ENCODE peak calls at places on chromosomes 1 and 21, in five cellular contexts. One of them, this sample, is unnamed.

GRCh38 chr21:36700961-36701911 is 2.3 kb downstream of the SIM2 start:
- DNase-seq in HepG2: no peak
- DNase-seq in K562: no peak
- DNase-seq in GM12878: no peak
- DNase-seq in SK-N-SH: peak; percentile 51
- DNase-seq in this sample: no peak

GRCh38 chr1:179154437-179154836 is 72.6 kb downstream of the TOR3A start:
- DNase-seq in HepG2: no peak
- DNase-seq in K562: no peak
- DNase-seq in GM12878: no peak
- DNase-seq in SK-N-SH: no peak
- DNase-seq in this sample: no peak

GRCh38 chr1:88890790-88891317 is 513 bp downstream of the GTF2B start:
- DNase-seq in HepG2: peak; percentile 36
- DNase-seq in K562: no peak
- DNase-seq in GM12878: no peak
- DNase-seq in SK-N-SH: peak; percentile 39
- DNase-seq in this sample: peak; percentile 41

GRCh38 chr21:44433791-44434567 is 21.3 kb upstream of the LRRC3 start:
- DNase-seq in HepG2: no peak
- DNase-seq in K562: no peak
- DNase-seq in GM12878: no peak
- DNase-seq in SK-N-SH: no peak
- DNase-seq in this sample: no peak

GRCh38 chr1:155196893-155197638 is 10.6 kb downstream of the THBS3 start:
- DNase-seq in HepG2: no peak
- DNase-seq in K562: no peak
- DNase-seq in GM12878: no peak
- DNase-seq in SK-N-SH: no peak
- DNase-seq in this sample: no peak

GRCh38 chr1:196873385-196873784 is 14.5 kb upstream of the CFHR4 start:
- DNase-seq in HepG2: no peak
- DNase-seq in K562: no peak
- DNase-seq in GM12878: no peak
- DNase-seq in SK-N-SH: no peak
- DNase-seq in this sample: no peak

GRCh38 chr1:56409112-56409691 is 170.2 kb downstream of the PLPP3 start:
- DNase-seq in HepG2: peak; percentile 56
- DNase-seq in K562: peak; percentile 27
- DNase-seq in GM12878: no peak
- DNase-seq in SK-N-SH: no peak
- DNase-seq in this sample: no peak

GRCh38 chr1:110787328-110788071 is 85.4 kb upstream of the CD53 start:
- DNase-seq in HepG2: no peak
- DNase-seq in K562: no peak
- DNase-seq in GM12878: peak; percentile 76
- DNase-seq in SK-N-SH: no peak
- DNase-seq in this sample: no peak

GRCh38 chr1:223887724-223888428 is 42.1 kb upstream of the TP53BP2 start:
- DNase-seq in HepG2: no peak
- DNase-seq in K562: no peak
- DNase-seq in GM12878: no peak
- DNase-seq in SK-N-SH: no peak
- DNase-seq in this sample: peak; percentile 99

GRCh38 chr21:15332572-15332971 is 267.8 kb upstream of the NRIP1 start:
- DNase-seq in HepG2: no peak
- DNase-seq in K562: no peak
- DNase-seq in GM12878: no peak
- DNase-seq in SK-N-SH: no peak
- DNase-seq in this sample: no peak

GRCh38 chr1:109134423-109134822 is 20.5 kb downstream of the ELAPOR1 start:
- DNase-seq in HepG2: no peak
- DNase-seq in K562: peak; percentile 69
- DNase-seq in GM12878: no peak
- DNase-seq in SK-N-SH: no peak
- DNase-seq in this sample: no peak

GRCh38 chr1:34681481-34682451 is 73.1 kb upstream of the GJB5 start:
- DNase-seq in HepG2: peak; percentile 37
- DNase-seq in K562: peak; percentile 79
- DNase-seq in GM12878: peak; percentile 16
- DNase-seq in SK-N-SH: peak; percentile 66
- DNase-seq in this sample: peak; percentile 28
- TF ChIP-seq MXI1 in HepG2: no peak
- TF ChIP-seq MXI1 in K562: no peak
- TF ChIP-seq MXI1 in GM12878: no peak
- TF ChIP-seq MXI1 in SK-N-SH: no peak
- TF ChIP-seq MXI1 in this sample: no peak

GRCh38 chr1:31390071-31390470 is 17.2 kb upstream of the FABP3 start:
- DNase-seq in HepG2: no peak
- DNase-seq in K562: no peak
- DNase-seq in GM12878: no peak
- DNase-seq in SK-N-SH: no peak
- DNase-seq in this sample: no peak
- TF ChIP-seq RFX5 in HepG2: no peak
- TF ChIP-seq RFX5 in K562: no peak
- TF ChIP-seq RFX5 in GM12878: no peak
- TF ChIP-seq RFX5 in SK-N-SH: no peak
- TF ChIP-seq RFX5 in this sample: no peak

GRCh38 chr1:39854738-39855137 is 28.6 kb downstream of the TRIT1 start:
- DNase-seq in HepG2: no peak
- DNase-seq in K562: no peak
- DNase-seq in GM12878: no peak
- DNase-seq in SK-N-SH: no peak
- DNase-seq in this sample: no peak

GRCh38 chr1:39852876-39853275 is 30.4 kb downstream of the TRIT1 start:
- DNase-seq in HepG2: no peak
- DNase-seq in K562: no peak
- DNase-seq in GM12878: no peak
- DNase-seq in SK-N-SH: no peak
- DNase-seq in this sample: no peak

GRCh38 chr1:39850606-39851216 is 32.6 kb downstream of the TRIT1 start:
- DNase-seq in HepG2: no peak
- DNase-seq in K562: no peak
- DNase-seq in GM12878: no peak
- DNase-seq in SK-N-SH: no peak
- DNase-seq in this sample: no peak

GRCh38 chr1:39854314-39854713 is 29.0 kb downstream of the TRIT1 start:
- DNase-seq in HepG2: no peak
- DNase-seq in K562: no peak
- DNase-seq in GM12878: no peak
- DNase-seq in SK-N-SH: no peak
- DNase-seq in this sample: no peak

DNA sequence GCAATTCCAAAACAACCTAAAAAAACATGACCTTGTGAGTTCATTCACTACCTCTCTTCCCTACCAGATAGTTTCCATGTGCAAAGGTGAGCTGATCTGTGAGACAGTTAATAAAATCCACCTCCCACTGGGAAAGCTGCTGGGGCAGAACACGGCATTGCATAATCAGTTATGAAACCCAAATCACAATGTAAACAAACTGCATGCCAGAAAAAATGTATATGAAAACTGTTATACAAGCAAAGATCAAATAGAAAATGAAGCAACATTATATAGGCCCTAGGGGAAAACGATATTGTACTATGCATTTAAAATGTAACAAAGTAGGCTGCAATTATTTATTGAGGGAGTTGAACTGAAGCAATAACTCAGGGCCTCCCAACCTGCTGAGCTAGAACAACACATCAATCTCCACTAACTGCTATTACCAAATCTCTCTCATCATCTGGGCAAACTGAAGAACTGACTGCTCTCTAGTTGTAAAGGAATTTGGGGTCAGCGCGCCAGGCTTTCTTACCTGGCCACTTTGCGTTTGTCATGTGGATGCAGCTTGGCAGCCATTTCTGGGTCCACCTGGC is 31.0 kb downstream of the TRIT1 start:
- DNase-seq in HepG2: peak; percentile 69
- DNase-seq in K562: no peak
- DNase-seq in GM12878: no peak
- DNase-seq in SK-N-SH: no peak
- DNase-seq in this sample: peak; percentile 18
- TF ChIP-seq MXI1 in HepG2: peak; percentile 22
- TF ChIP-seq MXI1 in K562: no peak
- TF ChIP-seq MXI1 in GM12878: no peak
- TF ChIP-seq MXI1 in SK-N-SH: no peak
- TF ChIP-seq MXI1 in this sample: no peak

GRCh38 chr21:46055863-46056281 is 42.0 kb upstream of the COL6A2 start:
- DNase-seq in HepG2: no peak
- DNase-seq in K562: no peak
- DNase-seq in GM12878: no peak
- DNase-seq in SK-N-SH: no peak
- DNase-seq in this sample: peak; percentile 50

GRCh38 chr21:46054447-46054846 is 43.5 kb upstream of the COL6A2 start:
- DNase-seq in HepG2: no peak
- DNase-seq in K562: no peak
- DNase-seq in GM12878: no peak
- DNase-seq in SK-N-SH: no peak
- DNase-seq in this sample: peak; percentile 42

GRCh38 chr21:46057710-46058241 is 40.1 kb upstream of the COL6A2 start:
- DNase-seq in HepG2: no peak
- DNase-seq in K562: no peak
- DNase-seq in GM12878: no peak
- DNase-seq in SK-N-SH: no peak
- DNase-seq in this sample: no peak

GRCh38 chr21:46057111-46057709 is 40.7 kb upstream of the COL6A2 start:
- DNase-seq in HepG2: no peak
- DNase-seq in K562: no peak
- DNase-seq in GM12878: no peak
- DNase-seq in SK-N-SH: no peak
- DNase-seq in this sample: no peak

GRCh38 chr21:46056450-46056903 is 41.4 kb upstream of the COL6A2 start:
- DNase-seq in HepG2: no peak
- DNase-seq in K562: no peak
- DNase-seq in GM12878: no peak
- DNase-seq in SK-N-SH: no peak
- DNase-seq in this sample: peak; percentile 94
- TF ChIP-seq RFX5 in HepG2: no peak
- TF ChIP-seq RFX5 in K562: no peak
- TF ChIP-seq RFX5 in GM12878: no peak
- TF ChIP-seq RFX5 in SK-N-SH: no peak
- TF ChIP-seq RFX5 in this sample: no peak

GRCh38 chr21:35226960-35227741 is 178.0 kb upstream of the RUNX1 start:
- DNase-seq in HepG2: no peak
- DNase-seq in K562: no peak
- DNase-seq in GM12878: peak; percentile 74
- DNase-seq in SK-N-SH: no peak
- DNase-seq in this sample: no peak
- TF ChIP-seq MXI1 in HepG2: no peak
- TF ChIP-seq MXI1 in K562: no peak
- TF ChIP-seq MXI1 in GM12878: no peak
- TF ChIP-seq MXI1 in SK-N-SH: no peak
- TF ChIP-seq MXI1 in this sample: no peak

GRCh38 chr1:175318633-175319032 is 126.1 kb upstream of the KIAA0040 start:
- DNase-seq in HepG2: no peak
- DNase-seq in K562: no peak
- DNase-seq in GM12878: no peak
- DNase-seq in SK-N-SH: no peak
- DNase-seq in this sample: no peak

GRCh38 chr1:175319912-175320230 is 127.3 kb upstream of the KIAA0040 start:
- DNase-seq in HepG2: no peak
- DNase-seq in K562: no peak
- DNase-seq in GM12878: no peak
- DNase-seq in SK-N-SH: no peak
- DNase-seq in this sample: no peak

GRCh38 chr1:175317795-175318194 is 125.2 kb upstream of the KIAA0040 start:
- DNase-seq in HepG2: no peak
- DNase-seq in K562: no peak
- DNase-seq in GM12878: no peak
- DNase-seq in SK-N-SH: no peak
- DNase-seq in this sample: no peak

GRCh38 chr1:175319112-175319911 is 126.7 kb upstream of the KIAA0040 start:
- DNase-seq in HepG2: peak; percentile 52
- DNase-seq in K562: peak; percentile 84
- DNase-seq in GM12878: peak; percentile 37
- DNase-seq in SK-N-SH: peak; percentile 74
- DNase-seq in this sample: peak; percentile 60

GRCh38 chr1:175317309-175317708 is 124.7 kb upstream of the KIAA0040 start:
- DNase-seq in HepG2: no peak
- DNase-seq in K562: peak; percentile 58
- DNase-seq in GM12878: no peak
- DNase-seq in SK-N-SH: no peak
- DNase-seq in this sample: no peak
- TF ChIP-seq RFX5 in HepG2: no peak
- TF ChIP-seq RFX5 in K562: no peak
- TF ChIP-seq RFX5 in GM12878: no peak
- TF ChIP-seq RFX5 in SK-N-SH: no peak
- TF ChIP-seq RFX5 in this sample: no peak

GRCh38 chr1:11520531-11521233 is 41.7 kb downstream of the DISP3 start:
- DNase-seq in HepG2: no peak
- DNase-seq in K562: no peak
- DNase-seq in GM12878: no peak
- DNase-seq in SK-N-SH: no peak
- DNase-seq in this sample: no peak
- TF ChIP-seq MXI1 in HepG2: no peak
- TF ChIP-seq MXI1 in K562: no peak
- TF ChIP-seq MXI1 in GM12878: no peak
- TF ChIP-seq MXI1 in SK-N-SH: no peak
- TF ChIP-seq MXI1 in this sample: no peak

GRCh38 chr1:83505148-83505547 is 493.8 kb downstream of the TTLL7 start:
- DNase-seq in HepG2: no peak
- DNase-seq in K562: no peak
- DNase-seq in GM12878: no peak
- DNase-seq in SK-N-SH: no peak
- DNase-seq in this sample: no peak

GRCh38 chr1:83512371-83513004 is 486.4 kb downstream of the TTLL7 start:
- DNase-seq in HepG2: no peak
- DNase-seq in K562: no peak
- DNase-seq in GM12878: no peak
- DNase-seq in SK-N-SH: no peak
- DNase-seq in this sample: no peak

GRCh38 chr1:83509229-83509870 is 489.6 kb downstream of the TTLL7 start:
- DNase-seq in HepG2: no peak
- DNase-seq in K562: no peak
- DNase-seq in GM12878: no peak
- DNase-seq in SK-N-SH: no peak
- DNase-seq in this sample: no peak

GRCh38 chr1:83511327-83511726 is 487.6 kb downstream of the TTLL7 start:
- DNase-seq in HepG2: no peak
- DNase-seq in K562: no peak
- DNase-seq in GM12878: no peak
- DNase-seq in SK-N-SH: no peak
- DNase-seq in this sample: no peak

DNA sequence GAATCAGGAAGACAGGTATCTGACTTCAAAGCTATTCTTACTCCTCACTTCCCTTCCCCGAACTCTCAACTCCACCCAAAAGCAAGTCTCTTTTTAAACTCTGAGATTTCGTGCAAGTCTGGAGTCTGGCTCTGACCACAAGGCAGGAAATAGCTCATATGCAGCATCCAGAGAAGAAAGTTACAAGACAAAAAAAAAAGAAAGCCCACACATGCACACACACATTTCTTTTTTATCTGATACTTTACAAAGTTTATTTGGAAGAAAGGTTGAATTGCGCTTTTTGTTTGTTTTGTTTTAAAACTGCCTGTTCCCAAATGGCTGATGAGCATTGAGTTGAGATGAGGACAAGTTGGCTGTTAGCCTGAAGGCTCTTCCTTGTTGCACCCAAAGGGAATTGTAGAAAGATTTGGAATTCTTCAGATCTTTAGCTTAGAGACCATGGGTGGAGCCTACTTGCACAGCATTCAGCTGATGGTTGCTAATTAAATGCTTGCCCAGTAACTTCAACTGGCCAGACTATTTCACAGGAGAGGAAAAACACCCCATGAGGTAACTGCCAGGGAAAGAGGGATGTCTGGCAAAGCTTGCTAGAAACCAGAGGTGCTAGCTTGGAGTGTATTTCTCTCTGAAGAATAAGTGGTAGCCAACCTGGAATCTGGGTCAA is 490.3 kb downstream of the TTLL7 start:
- DNase-seq in HepG2: no peak
- DNase-seq in K562: no peak
- DNase-seq in GM12878: peak; percentile 78
- DNase-seq in SK-N-SH: no peak
- DNase-seq in this sample: peak; percentile 41
- TF ChIP-seq RFX5 in HepG2: no peak
- TF ChIP-seq RFX5 in K562: no peak
- TF ChIP-seq RFX5 in GM12878: no peak
- TF ChIP-seq RFX5 in SK-N-SH: no peak
- TF ChIP-seq RFX5 in this sample: no peak

This sample was measured in IMR-90.